ENCODE peak calls at places on chromosome 19, in nine cellular contexts. A is foreskin fibroblast; E is stimulated activated CD8-positive, alpha-beta memory T cell treated with anti-CD3 and anti-CD28 coated beads, Interleukin-15, amount 100 ng/mL, for 1 hour; H is foreskin keratinocyte; Z is Caki2; M is spleen; V is HEK293T; L is fibroblast of mammary gland; N is adrenal gland. T is an unnamed sample.

GRCh38 chr19:42091300-42092266 is 15.6 kb downstream of the ZNF574 start:
- DNase-seq in V (no peak), L (peak), M (peak), Z (no peak), A (peak), H (no peak), E (no peak), N (peak), T (peak)

GRCh38 chr19:12825259-12826131 is 8.9 kb downstream of the RTBDN start:
- DNase-seq in H (no peak), Z (no peak), L (no peak), E (no peak), N (no peak), V (peak), M (no peak), A (peak), T (no peak)

GRCh38 chr19:29841559-29842367 is 30.0 kb downstream of the CCNE1 start:
- DNase-seq in H (peak), N (peak), A (peak), L (peak), V (peak), E (no peak), Z (peak), M (no peak), T (peak)

GRCh38 chr19:13094771-13095392 is 7.8 kb downstream of the LYL1 start:
- DNase-seq in Z (no peak), H (no peak), V (no peak), N (no peak), L (no peak), A (no peak), E (no peak), M (peak), T (no peak)

GRCh38 chr19:17352608-17353280 is 15.4 kb downstream of the GTPBP3 start:
- DNase-seq in N (no peak), L (no peak), V (no peak), A (no peak), E (no peak), Z (no peak), M (no peak), H (no peak), T (no peak)

GRCh38 chr19:11382898-11383705 is 1.0 kb downstream of the EPOR start:
- DNase-seq in Z (peak), M (peak), L (no peak), H (no peak), N (peak), E (no peak), A (peak), V (peak), T (no peak)

GRCh38 chr19:29872224-29872731 is 60.5 kb downstream of the CCNE1 start:
- DNase-seq in H (no peak), N (no peak), M (peak), L (no peak), A (peak), Z (no peak), E (no peak), V (no peak), T (no peak)

GRCh38 chr19:3029070-3029923 is at the start of gene TLE2:
- DNase-seq in V (no peak), A (no peak), N (no peak), H (no peak), L (no peak), M (no peak), E (no peak), Z (no peak), T (no peak)

GRCh38 chr19:3950871-3951861 is 18.3 kb downstream of the NMRK2 start:
- DNase-seq in Z (no peak), M (peak), A (peak), H (no peak), E (no peak), L (no peak), N (no peak), V (no peak), T (no peak)

GRCh38 chr19:16156904-16157303 is 13.4 kb downstream of the HSH2D start:
- DNase-seq in E (no peak), A (no peak), V (no peak), H (no peak), M (no peak), Z (no peak), N (no peak), L (no peak), T (no peak)

GRCh38 chr19:47267350-47267759 is 7.3 kb upstream of the INAFM1 start:
- DNase-seq in N (no peak), L (peak), A (no peak), M (no peak), H (no peak), Z (no peak), E (no peak), V (no peak), T (no peak)

GRCh38 chr19:40465025-40465780 is at the start of gene BLVRB:
- DNase-seq in A (peak), L (peak), E (no peak), H (peak), V (no peak), Z (no peak), M (no peak), N (peak), T (peak)

GRCh38 chr19:14165986-14166385 is 29.6 kb upstream of the ASF1B start:
- DNase-seq in E (no peak), M (no peak), H (no peak), Z (no peak), L (no peak), V (no peak), N (no peak), A (no peak), T (no peak)

GRCh38 chr19:50815443-50815842 is 8.1 kb downstream of the KLK1 start:
- DNase-seq in E (no peak), M (no peak), V (no peak), H (no peak), A (no peak), Z (no peak), N (no peak), L (no peak), T (no peak)

GRCh38 chr19:49746206-49746958 is 16.7 kb downstream of the TSKS start:
- DNase-seq in E (no peak), M (peak), V (peak), Z (peak), N (peak), A (peak), H (no peak), L (peak), T (no peak)

GRCh38 chr19:932647-933552 is 7.1 kb downstream of the ARID3A start:
- DNase-seq in L (peak), N (peak), A (peak), M (peak), H (no peak), Z (no peak), E (no peak), V (no peak), T (peak)

GRCh38 chr19:50008532-50008931 is 16.6 kb downstream of the VRK3 start:
- DNase-seq in A (peak), Z (no peak), E (no peak), V (peak), L (no peak), M (no peak), N (no peak), H (no peak), T (no peak)

GRCh38 chr19:46713781-46714522 is 3.0 kb downstream of the PRKD2 start:
- DNase-seq in H (peak), M (peak), E (peak), V (peak), N (peak), A (peak), L (peak), Z (peak), T (peak)

GRCh38 chr19:5913739-5914357 is at the start of gene CAPS:
- DNase-seq in A (peak), L (peak), V (no peak), M (no peak), H (no peak), N (peak), E (no peak), Z (peak), T (peak)

GRCh38 chr19:17754634-17755532 is 3.6 kb downstream of the FCHO1 start:
- DNase-seq in E (no peak), V (no peak), H (no peak), A (no peak), Z (no peak), M (peak), L (no peak), N (no peak), T (no peak)

GRCh38 chr19:13726323-13726722 is 38.0 kb upstream of the MRI1 start:
- DNase-seq in V (no peak), A (no peak), N (no peak), Z (no peak), M (no peak), E (no peak), H (no peak), L (no peak), T (no peak)

GRCh38 chr19:1811942-1812425 is at the start of gene ATP8B3:
- DNase-seq in V (no peak), H (no peak), Z (peak), N (no peak), M (no peak), E (peak), A (no peak), L (no peak), T (no peak)